ENCODE peak calls at places on chromosomes 4 and X, in ten cellular contexts. K, Y, J, X, Q, M, F, N, B and V are unnamed samples.

GRCh38 chr4:141140271-141141205 is 7.3 kb upstream of the RNF150 start:
- DNase-seq in M (no peak), Q (no peak), Y (no peak), K (no peak), J (no peak), X (no peak), F (no peak), B (no peak), N (no peak), V (no peak)

GRCh38 chr4:15322016-15322415 is 105.8 kb upstream of the C1QTNF7 start:
- DNase-seq in Q (no peak), J (no peak), N (no peak), Y (no peak), F (no peak), K (no peak), M (no peak), B (no peak), X (no peak), V (no peak)

GRCh38 chr4:150960818-150961217 is 54.3 kb downstream of the LRBA start:
- DNase-seq in M (peak), K (no peak), N (no peak), X (peak), Q (no peak), Y (no peak), F (peak), J (peak), B (no peak), V (no peak)

GRCh38 chr4:175252642-175253041 is 334.5 kb downstream of the ADAM29 start:
- DNase-seq in Y (no peak), X (no peak), F (no peak), M (peak), Q (no peak), K (no peak), N (no peak), J (no peak), B (no peak), V (no peak)

GRCh38 chr4:183905081-183905592 is at the start of gene STOX2:
- DNase-seq in K (no peak), F (no peak), Y (peak), N (no peak), B (no peak), Q (no peak), J (peak), M (no peak), X (peak), V (no peak)

GRCh38 chr4:99436976-99437655 is 2.0 kb upstream of the ADH7 start:
- DNase-seq in F (no peak), N (no peak), K (no peak), X (no peak), M (no peak), Y (no peak), Q (no peak), J (no peak), B (no peak), V (no peak)

GRCh38 chr4:5963611-5964010 is 54.6 kb downstream of the C4orf50 start:
- DNase-seq in Q (no peak), J (no peak), X (no peak), F (no peak), M (no peak), N (no peak), K (no peak), B (no peak), Y (no peak), V (no peak)

GRCh38 chr4:72489267-72489666 is 79.8 kb downstream of the ADAMTS3 start:
- DNase-seq in F (peak), M (no peak), X (no peak), J (no peak), B (no peak), N (no peak), K (no peak), Y (no peak), Q (no peak), V (no peak)

GRCh38 chr4:23171971-23172370 is 479.2 kb downstream of the GBA3 start:
- DNase-seq in K (no peak), J (no peak), Q (peak), M (no peak), N (no peak), B (no peak), Y (no peak), F (peak), X (no peak), V (no peak)

GRCh38 chr4:68346461-68346860 is 3.4 kb downstream of the YTHDC1 start:
- DNase-seq in B (no peak), K (no peak), J (peak), Q (no peak), X (no peak), F (no peak), Y (no peak), M (no peak), N (no peak), V (no peak)

GRCh38 chr4:69589884-69590283 is 49.6 kb downstream of the UGT2A2 start:
- DNase-seq in N (no peak), J (no peak), X (no peak), F (peak), Q (no peak), B (no peak), Y (no peak), K (no peak), M (no peak), V (no peak)

GRCh38 chrX:103211012-103211715 is 3.7 kb upstream of the BEX4 start:
- DNase-seq in F (no peak), Y (peak), Q (peak), N (peak), X (peak), M (peak), B (no peak), J (peak), K (no peak), V (peak)

GRCh38 chr4:99759988-99760387 is 56.6 kb upstream of the DAPP1 start:
- DNase-seq in J (no peak), Y (no peak), K (no peak), N (no peak), X (no peak), M (no peak), F (no peak), Q (no peak), B (no peak), V (no peak)

GRCh38 chr4:25870081-25870480 is 7.3 kb upstream of the SEL1L3 start:
- DNase-seq in M (peak), X (no peak), J (no peak), K (no peak), B (no peak), Q (no peak), F (no peak), Y (no peak), N (no peak), V (no peak)

GRCh38 chrX:11040976-11041375 is 70.2 kb upstream of the HCCS start:
- DNase-seq in X (no peak), N (no peak), M (no peak), J (no peak), F (no peak), Q (no peak), B (no peak), Y (no peak), K (no peak), V (no peak)

GRCh38 chr4:74544655-74545361 is 99.9 kb downstream of the AREG start:
- DNase-seq in Y (no peak), K (no peak), Q (no peak), F (no peak), J (no peak), M (no peak), B (no peak), N (no peak), X (no peak), V (no peak)

GRCh38 chr4:71711044-71711984 is 72.6 kb downstream of the GC start:
- DNase-seq in N (no peak), Q (no peak), F (no peak), X (no peak), J (no peak), M (no peak), K (no peak), Y (no peak), B (no peak), V (no peak)

GRCh38 chr4:153620352-153620751 is 63.7 kb upstream of the TLR2 start:
- DNase-seq in Q (peak), Y (no peak), X (no peak), M (no peak), F (no peak), K (no peak), J (no peak), N (no peak), B (no peak), V (no peak)

GRCh38 chr4:183757105-183757504 is 98.0 kb downstream of the TRAPPC11 start:
- DNase-seq in B (no peak), J (no peak), M (no peak), K (no peak), X (no peak), Y (no peak), Q (no peak), N (no peak), F (no peak), V (no peak)

GRCh38 chr4:106351016-106351415 is 17.6 kb downstream of the GIMD1 start:
- DNase-seq in Q (no peak), K (no peak), J (no peak), Y (no peak), B (no peak), F (no peak), N (no peak), M (no peak), X (no peak), V (no peak)

GRCh38 chr4:71296945-71297344 is 41.9 kb upstream of the SLC4A4 start:
- DNase-seq in K (no peak), M (no peak), X (no peak), B (no peak), Y (no peak), F (peak), Q (no peak), N (no peak), J (no peak), V (no peak)

GRCh38 chr4:110275871-110276270 is 77.5 kb upstream of the ELOVL6 start:
- DNase-seq in Q (no peak), X (no peak), K (no peak), F (peak), M (no peak), J (peak), N (no peak), B (no peak), Y (no peak), V (peak)

GRCh38 chr4:71009796-71010588 is 16.5 kb downstream of the DCK start:
- DNase-seq in B (no peak), J (peak), F (peak), M (peak), Q (peak), K (no peak), X (no peak), Y (no peak), N (peak), V (peak)

GRCh38 chr4:110625593-110626292 is 2.9 kb upstream of the PITX2 start:
- DNase-seq in B (no peak), J (peak), Q (no peak), M (no peak), Y (no peak), N (no peak), K (no peak), X (no peak), F (no peak), V (no peak)

GRCh38 chr4:105698607-105699006 is 9.9 kb downstream of the INTS12 start:
- DNase-seq in Q (no peak), J (no peak), B (no peak), X (no peak), Y (no peak), N (no peak), K (no peak), M (no peak), F (no peak), V (no peak)

GRCh38 chrX:10231461-10231860 is 74.7 kb downstream of the CLCN4 start:
- DNase-seq in J (no peak), F (no peak), Q (no peak), X (no peak), K (no peak), Y (no peak), M (no peak), B (no peak), N (no peak), V (no peak)

GRCh38 chrX:13216139-13216538 is 103.7 kb downstream of the ATXN3L start:
- DNase-seq in M (no peak), J (peak), Q (no peak), B (no peak), X (no peak), F (no peak), Y (no peak), K (no peak), N (no peak), V (no peak)

GRCh38 chr4:26785766-26786165 is 74.9 kb upstream of the STIM2 start:
- DNase-seq in Y (no peak), Q (no peak), F (no peak), M (no peak), X (no peak), J (no peak), B (no peak), K (peak), N (no peak), V (no peak)

GRCh38 chrX:154594491-154594890 is 9.6 kb downstream of the CTAG1A start:
- DNase-seq in M (no peak), Q (no peak), X (no peak), B (no peak), J (no peak), K (no peak), Y (no peak), N (no peak), F (no peak), V (no peak)

GRCh38 chr4:106011387-106011786 is 116.1 kb downstream of the NPNT start:
- DNase-seq in B (no peak), M (no peak), F (no peak), N (no peak), J (no peak), Y (no peak), K (no peak), X (no peak), Q (no peak), V (no peak)

GRCh38 chr4:1399508-1400190 is 6.6 kb downstream of the NKX1-1 start:
- DNase-seq in Y (peak), F (peak), X (no peak), J (no peak), Q (no peak), B (peak), N (no peak), M (no peak), K (no peak), V (no peak)

GRCh38 chrX:69493193-69493592 is 10.9 kb upstream of the NALF2 start:
- DNase-seq in J (no peak), M (peak), F (peak), Q (no peak), N (no peak), Y (no peak), B (no peak), X (peak), K (no peak), V (no peak)

GRCh38 chr4:20666471-20666870 is 33.8 kb upstream of the PACRGL start:
- DNase-seq in N (no peak), F (no peak), J (no peak), M (no peak), Q (no peak), X (no peak), Y (no peak), B (no peak), K (no peak), V (no peak)

GRCh38 chr4:60485279-60485678 is 714.8 kb upstream of the ADGRL3 start:
- DNase-seq in J (peak), B (no peak), F (peak), N (no peak), X (no peak), K (no peak), M (no peak), Q (no peak), Y (no peak), V (no peak)

GRCh38 chr4:45550766-45551366 is 573.0 kb downstream of the GABRG1 start:
- DNase-seq in X (no peak), Q (no peak), B (no peak), N (no peak), K (no peak), F (no peak), M (no peak), Y (no peak), J (no peak), V (no peak)